ENCODE peak calls at places on chromosomes 5 and 9, in seven cellular contexts. K is MCF 10A, H is cardiac muscle cell, W is choroid plexus epithelial cell, T is Peyer's patch, X is HFF-Myc, Q is tibial artery. Z is an unnamed sample.

GRCh38 chr9:117825609-117826347 is 121.6 kb downstream of the TLR4 start:
- DNase-seq in Q (no peak), H (no peak), T (no peak), K (no peak), W (no peak), X (no peak), Z (no peak)

GRCh38 chr9:20558609-20559016 is 63.7 kb downstream of the MLLT3 start:
- DNase-seq in X (peak), K (peak), T (no peak), Q (no peak), H (peak), W (peak), Z (no peak)

GRCh38 chr5:57911466-57911865 is 428.9 kb upstream of the ACTBL2 start:
- DNase-seq in X (no peak), T (no peak), Q (no peak), H (no peak), K (no peak), W (no peak), Z (no peak)

GRCh38 chr9:74443036-74443750 is 53.9 kb upstream of the RORB start:
- DNase-seq in T (no peak), Q (no peak), H (no peak), X (no peak), W (no peak), K (no peak), Z (no peak)

GRCh38 chr9:111952559-111952958 is 55.9 kb downstream of the UGCG start:
- DNase-seq in W (peak), T (no peak), K (peak), H (peak), Q (no peak), X (no peak), Z (no peak)

GRCh38 chr5:168404366-168404765 is 81.9 kb upstream of the RARS1 start:
- DNase-seq in T (no peak), Q (no peak), W (peak), K (peak), H (peak), X (peak), Z (no peak)

GRCh38 chr5:113190347-113190746 is 213.7 kb downstream of the DCP2 start:
- DNase-seq in K (no peak), T (no peak), X (no peak), H (peak), W (no peak), Q (no peak), Z (no peak)

GRCh38 chr9:89178162-89179120 is at the start of gene SHC3:
- DNase-seq in T (no peak), W (peak), X (no peak), Q (no peak), K (no peak), H (peak), Z (no peak)

GRCh38 chr9:13013976-13014375 is 239.2 kb downstream of the LURAP1L start:
- DNase-seq in K (no peak), W (peak), T (no peak), Q (no peak), X (no peak), H (peak), Z (no peak)

GRCh38 chr5:139974661-139975060 is 68.4 kb downstream of the NRG2 start:
- DNase-seq in Q (no peak), T (no peak), K (no peak), X (no peak), H (no peak), W (peak), Z (peak)

DNA sequence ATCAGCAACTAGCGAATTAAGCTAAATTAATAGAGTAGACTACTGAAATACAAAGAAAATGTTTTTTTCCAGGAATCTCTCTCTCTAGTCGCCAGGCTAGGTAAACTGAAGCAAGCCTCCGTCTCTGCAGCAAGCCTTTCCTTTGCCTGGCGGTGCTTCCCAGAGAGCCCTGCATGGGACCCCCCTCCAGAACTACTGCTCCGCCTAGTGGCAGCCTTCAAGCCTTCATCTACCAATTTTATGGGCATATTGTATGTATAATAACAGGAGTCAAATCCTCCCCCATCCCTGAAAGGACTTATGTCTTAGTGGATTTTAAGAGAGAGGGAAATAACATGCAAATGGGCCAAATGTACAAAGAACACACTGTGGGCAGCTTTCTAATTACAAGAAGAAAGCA is 241.9 kb downstream of the SAXO1 start:
- DNase-seq in W (peak), H (peak), Q (no peak), X (no peak), T (no peak), K (peak), Z (no peak)
- TF ChIP-seq CTCF in W (peak), H (peak), Q (no peak), X (peak), T (no peak), K (peak), Z (peak)

GRCh38 chr5:149951138-149951749 is 6.7 kb upstream of the PDE6A start:
- DNase-seq in K (no peak), H (no peak), W (no peak), T (no peak), X (no peak), Q (no peak), Z (no peak)
- TF ChIP-seq CTCF in K (no peak), H (no peak), W (peak), T (no peak), X (no peak), Q (no peak), Z (no peak)

GRCh38 chr5:157748740-157749461 is 5.4 kb downstream of the LSM11 start:
- DNase-seq in T (no peak), H (peak), K (peak), W (peak), X (peak), Q (no peak), Z (no peak)
- TF ChIP-seq CTCF in T (no peak), H (peak), K (no peak), W (peak), X (no peak), Q (no peak), Z (no peak)

GRCh38 chr9:80605129-80605528 is 1033.4 kb downstream of the TLE4 start:
- DNase-seq in T (no peak), K (peak), Q (no peak), W (peak), X (no peak), H (peak), Z (no peak)
- TF ChIP-seq CTCF in T (no peak), K (peak), Q (peak), W (peak), X (peak), H (peak), Z (peak)

DNA sequence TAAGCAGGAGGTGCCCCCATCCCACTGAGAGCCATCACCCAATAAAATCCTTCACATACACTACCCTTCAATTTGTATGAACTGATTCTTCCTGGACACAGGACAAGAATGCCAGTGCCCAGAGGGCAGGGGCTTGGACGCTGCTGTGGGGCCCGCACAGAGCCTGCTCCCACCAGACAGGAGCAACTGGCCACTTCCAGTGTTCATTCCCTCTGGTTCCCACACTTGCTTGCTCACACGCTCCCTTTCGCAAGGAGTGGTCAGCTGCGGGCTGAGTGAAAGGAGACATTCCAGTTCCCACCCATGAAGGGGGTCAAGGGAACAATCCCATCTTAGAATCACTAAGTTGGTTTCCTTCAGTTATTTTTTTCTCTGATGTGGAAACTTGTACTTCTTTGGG is 314.5 kb upstream of the ACO1 start:
- DNase-seq in Q (no peak), T (no peak), K (no peak), W (no peak), X (no peak), H (no peak), Z (no peak)
- TF ChIP-seq CTCF in Q (no peak), T (no peak), K (no peak), W (no peak), X (no peak), H (no peak), Z (no peak)

DNA sequence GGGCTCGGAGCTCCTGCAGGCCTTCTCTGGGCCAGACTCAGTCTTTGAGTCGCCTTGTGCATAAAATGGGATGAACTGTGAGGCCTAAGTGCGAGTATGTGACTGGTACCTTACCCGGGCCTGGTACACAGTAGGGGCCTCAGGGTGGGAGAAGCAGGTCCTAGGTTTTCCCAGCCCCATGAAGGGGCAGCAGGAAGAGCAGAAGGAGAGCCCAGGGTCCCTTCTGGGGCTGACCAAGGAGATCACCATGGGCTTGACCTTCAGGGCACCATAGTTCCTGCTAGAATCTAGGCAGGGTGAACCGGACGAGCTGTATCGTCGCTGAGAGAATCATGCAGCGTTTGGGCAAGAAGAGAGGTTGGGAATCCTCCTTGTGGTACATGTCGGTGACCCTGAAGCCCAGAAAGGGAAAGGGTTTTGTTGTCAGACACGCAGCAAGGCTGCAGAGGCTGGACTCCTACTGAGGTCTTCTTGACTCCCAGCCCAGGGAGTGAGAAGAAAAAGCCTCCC is 373 bp upstream of the PHYKPL start:
- DNase-seq in H (no peak), T (no peak), X (no peak), Q (no peak), W (no peak), K (no peak), Z (no peak)
- TF ChIP-seq CTCF in H (no peak), T (no peak), X (no peak), Q (no peak), W (no peak), K (no peak), Z (no peak)

GRCh38 chr5:103973669-103974068 is 411.1 kb upstream of the NUDT12 start:
- DNase-seq in H (no peak), T (no peak), K (peak), Q (no peak), W (peak), X (no peak), Z (no peak)
- TF ChIP-seq CTCF in H (no peak), T (no peak), K (no peak), Q (no peak), W (peak), X (peak), Z (no peak)

DNA sequence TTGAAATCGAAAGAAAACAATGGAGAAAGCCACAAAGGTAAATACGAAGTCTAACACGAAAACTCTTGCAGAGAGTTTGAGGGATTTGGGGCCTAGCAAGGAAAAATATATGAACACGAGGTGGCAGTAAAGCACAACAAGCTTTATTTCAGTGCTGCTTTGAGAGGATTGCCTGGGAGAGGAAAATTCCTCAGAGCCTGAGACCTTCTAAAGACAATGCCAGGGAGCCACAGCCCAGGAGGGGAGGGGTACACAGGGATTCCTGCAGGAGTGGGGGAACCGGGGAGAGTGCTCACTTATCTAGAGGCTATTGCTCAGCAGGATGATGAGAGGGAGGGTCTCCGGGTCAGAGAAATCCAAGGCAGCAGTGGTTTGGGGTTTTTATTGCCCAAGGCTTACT is 134.9 kb upstream of the ADCY2 start:
- DNase-seq in H (peak), T (no peak), Q (no peak), K (peak), W (peak), X (peak), Z (no peak)
- TF ChIP-seq CTCF in H (peak), T (no peak), Q (no peak), K (peak), W (peak), X (peak), Z (peak)

GRCh38 chr5:153135416-153135815 is 355.1 kb upstream of the GRIA1 start:
- DNase-seq in X (no peak), H (no peak), K (peak), Q (no peak), W (no peak), T (no peak), Z (no peak)
- TF ChIP-seq CTCF in X (no peak), H (no peak), K (no peak), Q (no peak), W (no peak), T (no peak), Z (no peak)

DNA sequence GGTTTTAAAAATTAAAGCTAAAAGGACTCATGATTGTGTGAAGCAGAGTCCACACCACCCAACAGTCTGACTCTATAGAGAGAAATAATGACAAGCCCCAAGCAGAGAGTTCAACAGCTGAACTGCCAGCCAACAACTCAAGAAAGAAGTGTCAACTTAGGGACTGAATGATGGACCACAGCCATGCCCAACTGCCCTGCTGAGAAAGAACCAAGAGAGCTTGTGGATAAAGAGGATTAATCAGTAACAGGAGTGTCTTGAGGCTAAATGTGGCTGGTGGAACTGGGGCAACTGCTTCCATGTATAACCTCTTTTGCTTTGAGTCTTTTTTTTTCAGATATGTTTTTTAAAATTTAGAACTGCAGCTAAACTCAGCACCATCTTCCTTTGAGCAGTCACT is 109.3 kb downstream of the HSD17B3 start:
- DNase-seq in W (no peak), T (no peak), Q (no peak), X (no peak), K (no peak), H (no peak), Z (no peak)
- TF ChIP-seq CTCF in W (no peak), T (no peak), Q (no peak), X (no peak), K (no peak), H (no peak), Z (no peak)

Z was measured in osteocyte.